ENCODE peak calls at places on chromosomes 5 and 9, in four cellular contexts. W is activated T-helper 9 cell treated with anti-CD3 and anti-CD28 coated beads, Interleukin-2, amount 50 U/mL, for 16 hours; D is ELR; P is T-helper 17 cell. E is an unnamed sample.

GRCh38 chr5:139251281-139251687 is 42.3 kb upstream of the MATR3 start:
- DNase-seq in W (no peak), P (peak), D (peak), E (no peak)

GRCh38 chr5:2903451-2904395 is 152.2 kb upstream of the IRX2 start:
- DNase-seq in P (no peak), D (no peak), W (no peak), E (no peak)

GRCh38 chr5:172855597-172856292 is 21.7 kb downstream of the ERGIC1 start:
- DNase-seq in D (no peak), P (no peak), W (no peak), E (no peak)

GRCh38 chr5:159465604-159466003 is 135.3 kb upstream of the IL12B start:
- DNase-seq in W (no peak), D (no peak), P (no peak), E (no peak)

GRCh38 chr9:119278138-119278537 is 91.1 kb downstream of the BRINP1 start:
- DNase-seq in W (no peak), D (no peak), P (no peak), E (no peak)

GRCh38 chr5:145260670-145261069 is 574.5 kb downstream of the PRELID2 start:
- DNase-seq in D (no peak), W (no peak), P (no peak), E (no peak)

GRCh38 chr5:31581498-31582099 is 49.5 kb downstream of the C5orf22 start:
- DNase-seq in P (no peak), W (no peak), D (peak), E (no peak)

GRCh38 chr5:71666321-71666720 is 52.8 kb upstream of the CARTPT start:
- DNase-seq in D (no peak), W (no peak), P (no peak), E (no peak)

GRCh38 chr9:129939426-129939825 is 103.6 kb downstream of the FNBP1 start:
- DNase-seq in W (no peak), P (no peak), D (no peak), E (no peak)

GRCh38 chr5:159338143-159338542 is 7.9 kb upstream of the IL12B start:
- DNase-seq in P (no peak), W (no peak), D (no peak), E (no peak)

GRCh38 chr5:111747336-111747735 is 9.7 kb downstream of the NREP start:
- DNase-seq in P (no peak), D (peak), W (no peak), E (no peak)

GRCh38 chr5:165665735-165666400 is 2160.4 kb downstream of the MAT2B start:
- DNase-seq in P (no peak), D (no peak), W (no peak), E (no peak)

GRCh38 chr9:36136277-36136893 is at the start of gene GLIPR2:
- DNase-seq in D (peak), P (peak), W (peak), E (peak)

GRCh38 chr5:109805472-109805871 is 115.7 kb downstream of the MAN2A1 start:
- DNase-seq in W (no peak), P (no peak), D (no peak), E (no peak)

GRCh38 chr5:37637165-37637845 is 202.5 kb downstream of the GDNF start:
- DNase-seq in P (no peak), D (peak), W (no peak), E (no peak)

GRCh38 chr5:131810510-131811249 is 13.9 kb upstream of the FNIP1 start:
- DNase-seq in D (peak), P (no peak), W (no peak), E (no peak)

GRCh38 chr9:125931211-125931610 is 184.0 kb downstream of the PBX3 start:
- DNase-seq in D (peak), W (no peak), P (no peak), E (no peak)

GRCh38 chr9:19998153-19998552 is 209.3 kb upstream of the SLC24A2 start:
- DNase-seq in W (no peak), D (peak), P (no peak), E (no peak)

GRCh38 chr5:67561145-67561932 is 364.7 kb upstream of the CD180 start:
- DNase-seq in W (no peak), D (no peak), P (no peak), E (no peak)

GRCh38 chr9:25017779-25018178 is 472.1 kb upstream of the IZUMO3 start:
- DNase-seq in P (no peak), W (no peak), D (no peak), E (no peak)

GRCh38 chr5:151581841-151582583 is 9.1 kb downstream of the FAT2 start:
- DNase-seq in W (no peak), D (no peak), P (no peak), E (no peak)

GRCh38 chr5:115703514-115703913 is 77.7 kb upstream of the TMED7 start:
- DNase-seq in P (no peak), W (no peak), D (no peak), E (no peak)

GRCh38 chr5:154447074-154447725 is 1.4 kb downstream of the SAP30L start:
- DNase-seq in D (no peak), P (no peak), W (no peak), E (no peak)

GRCh38 chr9:76395381-76395780 is 1.2 kb upstream of the RFK start:
- DNase-seq in W (no peak), D (no peak), P (no peak), E (no peak)

GRCh38 chr9:109889456-109889855 is 109.5 kb downstream of the PALM2AKAP2 start:
- DNase-seq in D (no peak), W (no peak), P (no peak), E (no peak)

E was measured in NCI-H1092.